ENCODE peak calls at places on chromosomes 11 and 22, in eight cellular contexts. T is HCT116, V is tibial nerve, M is spleen, A is stomach, P is prostate gland, O is testis, Z is uterus. B is an unnamed sample.

GRCh38 chr22:39493759-39494158 is 8.3 kb upstream of the MIEF1 start:
- DNase-seq in T (no peak), V (no peak), M (no peak), A (no peak), P (no peak), O (no peak), Z (no peak), B (no peak)

GRCh38 chr11:67437082-67437821 is at the start of gene PTPRCAP:
- DNase-seq in T (no peak), V (no peak), M (peak; percentile 96), A (peak; percentile 41), P (no peak), O (no peak), Z (no peak), B (no peak)

GRCh38 chr22:42229455-42230149 is 40.9 kb downstream of the TCF20 start:
- DNase-seq in T (no peak), V (no peak), M (no peak), A (no peak), P (no peak), O (peak; percentile 63), Z (peak; percentile 37), B (no peak)

GRCh38 chr11:80694385-80694784 is 1253.6 kb upstream of the TENM4 start:
- DNase-seq in T (no peak), V (no peak), M (no peak), A (no peak), P (no peak), O (no peak), Z (no peak), B (no peak)

GRCh38 chr11:115345840-115346239 is 158.4 kb downstream of the CADM1 start:
- DNase-seq in T (no peak), V (no peak), M (no peak), A (no peak), P (no peak), O (no peak), Z (no peak), B (no peak)

GRCh38 chr11:3803726-3804510 is 4.4 kb upstream of the PGAP2 start:
- DNase-seq in T (no peak), V (no peak), M (no peak), A (no peak), P (no peak), O (no peak), Z (no peak), B (no peak)

GRCh38 chr22:27372969-27373670 is 428.4 kb downstream of the MN1 start:
- DNase-seq in T (no peak), V (no peak), M (no peak), A (peak; percentile 65), P (peak; percentile 72), O (no peak), Z (no peak), B (no peak)

GRCh38 chr11:11387201-11387600 is 34.2 kb upstream of the CSNK2A3 start:
- DNase-seq in T (no peak), V (no peak), M (no peak), A (no peak), P (no peak), O (no peak), Z (no peak), B (no peak)

GRCh38 chr11:111367411-111368284 is 11.4 kb downstream of the POU2AF1 start:
- DNase-seq in T (no peak), V (no peak), M (no peak), A (no peak), P (peak; percentile 60), O (no peak), Z (no peak), B (no peak)

GRCh38 chr11:117992620-117993019 is 6.4 kb downstream of the IL10RA start:
- DNase-seq in T (no peak), V (no peak), M (no peak), A (no peak), P (no peak), O (no peak), Z (no peak), B (no peak)

GRCh38 chr11:36023922-36024321 is 80.1 kb downstream of the LDLRAD3 start:
- DNase-seq in T (no peak), V (no peak), M (no peak), A (no peak), P (no peak), O (no peak), Z (no peak), B (no peak)

GRCh38 chr22:25362883-25363240 is 143.4 kb downstream of the CRYBB2 start:
- DNase-seq in T (no peak), V (no peak), M (peak; percentile 54), A (no peak), P (no peak), O (no peak), Z (peak; percentile 7), B (no peak)

GRCh38 chr22:44668886-44669724 is 32.9 kb upstream of the PRR5 start:
- DNase-seq in T (no peak), V (no peak), M (no peak), A (no peak), P (no peak), O (no peak), Z (no peak), B (no peak)

GRCh38 chr11:70192666-70193410 is 10.3 kb upstream of the FADD start:
- DNase-seq in T (no peak), V (no peak), M (no peak), A (no peak), P (no peak), O (no peak), Z (no peak), B (peak; percentile 70)

GRCh38 chr11:75406338-75406777 is 7.0 kb downstream of the RPS3 start:
- DNase-seq in T (no peak), V (no peak), M (peak; percentile 37), A (no peak), P (no peak), O (no peak), Z (no peak), B (no peak)

GRCh38 chr22:46171940-46172339 is 21.6 kb downstream of the PPARA start:
- DNase-seq in T (peak; percentile 15), V (no peak), M (no peak), A (no peak), P (no peak), O (peak; percentile 49), Z (no peak), B (peak; percentile 32)

GRCh38 chr11:70913715-70914231 is 338.6 kb downstream of the SHANK2 start:
- DNase-seq in T (no peak), V (no peak), M (peak; percentile 50), A (peak; percentile 40), P (no peak), O (no peak), Z (no peak), B (no peak)

DNA sequence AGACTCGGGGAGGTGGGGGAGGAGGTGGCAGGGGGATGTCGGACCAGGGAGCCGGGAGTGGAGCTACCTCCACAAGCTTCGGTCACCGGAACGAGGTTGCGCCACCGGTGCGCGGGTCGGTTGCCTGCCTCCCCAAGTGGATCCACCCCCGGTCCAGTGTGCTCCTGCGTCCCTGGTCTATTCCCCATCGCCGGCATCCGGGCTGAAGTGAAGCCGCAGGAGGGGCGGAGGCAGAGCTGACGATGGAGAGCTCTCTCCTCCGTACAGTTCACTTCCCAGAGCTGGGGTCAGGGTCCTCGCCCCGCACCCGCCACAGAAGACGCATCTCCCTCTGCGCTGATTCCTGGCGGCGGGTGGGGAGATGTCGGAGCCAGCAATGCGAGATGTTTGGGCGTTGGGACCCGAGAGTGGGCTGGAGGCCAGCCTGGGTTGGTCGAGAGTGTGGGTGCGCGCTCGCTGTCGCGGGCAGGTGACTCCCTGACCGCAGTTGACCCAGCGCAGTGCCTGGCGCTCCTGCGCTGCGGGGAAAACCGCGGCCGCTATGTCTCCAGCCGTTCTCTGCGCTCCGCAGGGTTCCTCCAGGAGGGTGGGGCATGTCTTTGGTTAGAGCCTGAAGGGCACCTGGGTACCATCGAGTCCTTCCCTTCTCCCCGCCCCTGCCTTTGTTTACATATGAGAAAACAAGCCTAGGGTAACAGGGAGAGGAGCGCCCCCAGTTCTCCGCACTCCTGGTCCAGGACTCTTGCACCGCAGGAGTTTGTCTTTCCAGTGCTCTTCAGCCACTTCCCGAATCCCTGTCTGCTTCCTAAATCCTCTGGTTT is 1.7 kb downstream of the C11orf96 start:
- DNase-seq in T (no peak), V (no peak), M (peak; percentile 76), A (no peak), P (no peak), O (no peak), Z (peak; percentile 43), B (no peak)
- TF ChIP-seq POLR2A in T (no peak), V (no peak), M (no peak), A (no peak), P (no peak), O (no peak), Z (peak; percentile 14), B (no peak)

DNA sequence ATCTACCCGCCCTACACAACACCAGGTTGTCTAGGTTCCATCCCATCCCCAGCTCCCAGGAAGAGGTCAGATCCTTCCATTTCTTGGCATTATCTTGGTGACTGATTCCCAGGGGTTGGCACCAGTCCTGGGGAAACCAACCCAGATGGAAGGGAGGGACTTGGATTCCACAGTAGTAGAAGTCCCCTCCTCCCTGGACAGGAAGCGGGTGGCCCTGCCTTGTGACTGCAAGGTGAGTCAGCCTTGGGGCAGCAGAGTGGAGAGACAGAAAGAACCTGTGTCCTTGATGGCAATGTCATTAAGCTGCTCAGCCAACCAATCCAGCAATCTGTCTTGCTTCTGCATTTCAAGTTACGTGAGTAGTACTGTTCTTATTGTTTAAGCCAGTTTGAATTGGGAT is 26.5 kb downstream of the SYT13 start:
- DNase-seq in T (peak; percentile 61), V (no peak), M (no peak), A (peak; percentile 80), P (no peak), O (no peak), Z (no peak), B (no peak)
- H3K4me1 ChIP-seq in T (peaks cover 16% of the 10 kb centered on the region), V (no peaks in the 10 kb centered on the region), M (no peaks in the 10 kb centered on the region), A (no peaks in the 10 kb centered on the region), P (no peaks in the 10 kb centered on the region), O (no peaks in the 10 kb centered on the region), Z (no peaks in the 10 kb centered on the region), B (no peaks in the 10 kb centered on the region)

GRCh38 chr22:31122196-31122531 is 602 bp upstream of the INPP5J start:
- DNase-seq in T (no peak), V (no peak), M (no peak), A (no peak), P (no peak), O (no peak), Z (no peak), B (no peak)

GRCh38 chr22:31124290-31124689 is 1.5 kb downstream of the INPP5J start:
- DNase-seq in T (no peak), V (no peak), M (peak; percentile 43), A (no peak), P (no peak), O (no peak), Z (no peak), B (no peak)

GRCh38 chr22:31121403-31121802 is 1.4 kb upstream of the INPP5J start:
- DNase-seq in T (no peak), V (no peak), M (peak; percentile 17), A (no peak), P (no peak), O (no peak), Z (no peak), B (no peak)

GRCh38 chr22:31123292-31123602 is 481 bp downstream of the INPP5J start:
- DNase-seq in T (no peak), V (no peak), M (no peak), A (no peak), P (no peak), O (no peak), Z (no peak), B (no peak)

GRCh38 chr22:31122532-31123291 is at the start of gene INPP5J:
- DNase-seq in T (peak; percentile 44), V (no peak), M (peak; percentile 51), A (peak; percentile 69), P (peak; percentile 55), O (peak; percentile 62), Z (peak; percentile 67), B (no peak)
- TF ChIP-seq POLR2A in T (peak; percentile 53), V (no peak), M (no peak), A (no peak), P (peak; percentile 42), O (no peak), Z (no peak), B (no peak)

GRCh38 chr11:96278039-96278897 is 64.7 kb downstream of the MAML2 start:
- DNase-seq in T (no peak), V (no peak), M (no peak), A (no peak), P (no peak), O (no peak), Z (no peak), B (no peak)
- H3K4me1 ChIP-seq in T (peaks cover 9% of the 10 kb centered on the region), V (peaks cover 36% of the 10 kb centered on the region), M (peaks cover 18% of the 10 kb centered on the region), A (peaks cover 37% of the 10 kb centered on the region), P (no peaks in the 10 kb centered on the region), O (no peaks in the 10 kb centered on the region), Z (no peaks in the 10 kb centered on the region), B (no peaks in the 10 kb centered on the region)